ENCODE peak calls at places on chromosomes 11 and 22, in five cellular contexts. U is endothelial cell of umbilical vein, V is AG04450, Y is fibroblast of pulmonary artery, S is dorsolateral prefrontal cortex. I is an unnamed sample.

GRCh38 chr22:46767249-46767985 is 5.0 kb downstream of the TBC1D22A start:
- DNase-seq in U (no peak), V (no peak), Y (no peak), S (no peak), I (no peak)

GRCh38 chr11:76426660-76427059 is 18.2 kb upstream of the EMSY start:
- DNase-seq in U (no peak), V (no peak), Y (no peak), S (no peak), I (no peak)

GRCh38 chr11:120326845-120327281 is 1.8 kb downstream of the TLCD5 start:
- DNase-seq in U (no peak), V (no peak), Y (peak; percentile 24), S (no peak), I (no peak)

GRCh38 chr11:104206936-104207335 is 43.0 kb upstream of the PDGFD start:
- DNase-seq in U (no peak), V (no peak), Y (no peak), S (no peak), I (no peak)

GRCh38 chr22:42930810-42931420 is 73.8 kb upstream of the ARFGAP3 start:
- DNase-seq in U (no peak), V (no peak), Y (peak; percentile 31), S (no peak), I (no peak)

GRCh38 chr11:45659818-45660160 is 5.6 kb downstream of the CHST1 start:
- DNase-seq in U (no peak), V (no peak), Y (no peak), S (no peak), I (no peak)

GRCh38 chr11:62472063-62472884 is 53.4 kb downstream of the SCGB1A1 start:
- DNase-seq in U (no peak), V (no peak), Y (peak; percentile 35), S (no peak), I (no peak)

GRCh38 chr11:79236541-79236971 is 204.3 kb downstream of the TENM4 start:
- DNase-seq in U (no peak), V (peak; percentile 98), Y (peak; percentile 90), S (no peak), I (no peak)

GRCh38 chr22:45200862-45201511 is 37.3 kb downstream of the NUP50 start:
- DNase-seq in U (no peak), V (peak; percentile 92), Y (peak; percentile 46), S (peak; percentile 29), I (no peak)

GRCh38 chr11:64710418-64711137 is 12.4 kb downstream of the NRXN2 start:
- DNase-seq in U (no peak), V (no peak), Y (no peak), S (no peak), I (no peak)

GRCh38 chr11:78840190-78840589 is 265.5 kb upstream of the NARS2 start:
- DNase-seq in U (no peak), V (peak; percentile 78), Y (peak; percentile 29), S (no peak), I (no peak)

GRCh38 chr11:60168306-60168705 is 14.6 kb downstream of the MS4A6A start:
- DNase-seq in U (no peak), V (no peak), Y (no peak), S (no peak), I (no peak)

GRCh38 chr11:74504100-74504691 is 10.7 kb upstream of the LIPT2 start:
- DNase-seq in U (no peak), V (no peak), Y (no peak), S (no peak), I (no peak)

GRCh38 chr11:128365044-128365443 is 222.3 kb downstream of the ETS1 start:
- DNase-seq in U (peak; percentile 55), V (peak; percentile 52), Y (peak; percentile 85), S (no peak), I (no peak)

GRCh38 chr11:13668957-13669521 is 571 bp downstream of the FAR1 start:
- DNase-seq in U (peak; percentile 45), V (no peak), Y (peak; percentile 14), S (no peak), I (no peak)

GRCh38 chr11:11864803-11865202 is 23.0 kb downstream of the USP47 start:
- DNase-seq in U (no peak), V (no peak), Y (no peak), S (no peak), I (no peak)

GRCh38 chr11:95888852-95889251 is 35.1 kb downstream of the MTMR2 start:
- DNase-seq in U (no peak), V (no peak), Y (no peak), S (no peak), I (no peak)

DNA sequence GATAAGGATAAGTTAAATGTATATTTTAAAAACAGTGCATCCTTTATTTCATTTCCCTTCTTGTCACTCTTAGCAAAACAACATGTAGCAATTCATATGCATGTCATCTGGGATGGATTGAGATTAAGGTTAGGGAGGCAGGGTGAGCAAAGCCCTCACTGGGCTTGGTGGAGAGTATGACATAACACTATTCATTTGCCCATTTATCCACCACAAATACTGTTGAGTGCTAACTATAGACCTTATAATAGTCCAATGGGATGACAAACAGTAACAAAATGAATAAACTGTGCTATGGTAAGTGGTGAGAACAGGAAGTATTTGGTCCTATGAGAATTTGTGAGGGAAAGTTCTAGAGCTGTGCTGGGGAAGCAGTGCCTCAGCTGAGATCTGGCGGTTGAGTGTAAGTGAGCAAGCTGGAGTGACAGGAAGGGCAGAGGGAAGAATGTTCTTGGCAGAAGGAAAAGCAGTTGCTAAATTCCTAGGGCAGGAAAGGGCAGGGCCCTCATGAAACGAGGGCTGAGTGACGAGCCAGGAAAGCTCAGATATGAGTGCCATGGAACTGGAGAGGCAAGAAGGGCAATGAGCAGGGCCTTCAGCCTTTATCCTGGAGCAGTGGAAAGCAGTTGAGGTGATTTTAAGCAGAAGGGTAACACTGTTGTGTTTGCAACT is 6.7 kb downstream of the HSD17B12 start:
- DNase-seq in U (peak; percentile 87), V (no peak), Y (peak; percentile 86), S (no peak), I (no peak)
- H3K4me3 ChIP-seq in U (no peak overlapping the region), V (no peak overlapping the region), Y (no peak overlapping the region), S (no peak overlapping the region), I (no peak overlapping the region)

GRCh38 chr11:109435121-109435742 is 13.2 kb downstream of the C11orf87 start:
- DNase-seq in U (no peak), V (no peak), Y (no peak), S (no peak), I (no peak)

GRCh38 chr11:109439684-109440083 is 17.7 kb downstream of the C11orf87 start:
- DNase-seq in U (no peak), V (no peak), Y (no peak), S (no peak), I (no peak)
- H3K4me3 ChIP-seq in U (no peak overlapping the region), V (no peak overlapping the region), Y (no peak overlapping the region), S (no peak overlapping the region), I (no peak overlapping the region)

DNA sequence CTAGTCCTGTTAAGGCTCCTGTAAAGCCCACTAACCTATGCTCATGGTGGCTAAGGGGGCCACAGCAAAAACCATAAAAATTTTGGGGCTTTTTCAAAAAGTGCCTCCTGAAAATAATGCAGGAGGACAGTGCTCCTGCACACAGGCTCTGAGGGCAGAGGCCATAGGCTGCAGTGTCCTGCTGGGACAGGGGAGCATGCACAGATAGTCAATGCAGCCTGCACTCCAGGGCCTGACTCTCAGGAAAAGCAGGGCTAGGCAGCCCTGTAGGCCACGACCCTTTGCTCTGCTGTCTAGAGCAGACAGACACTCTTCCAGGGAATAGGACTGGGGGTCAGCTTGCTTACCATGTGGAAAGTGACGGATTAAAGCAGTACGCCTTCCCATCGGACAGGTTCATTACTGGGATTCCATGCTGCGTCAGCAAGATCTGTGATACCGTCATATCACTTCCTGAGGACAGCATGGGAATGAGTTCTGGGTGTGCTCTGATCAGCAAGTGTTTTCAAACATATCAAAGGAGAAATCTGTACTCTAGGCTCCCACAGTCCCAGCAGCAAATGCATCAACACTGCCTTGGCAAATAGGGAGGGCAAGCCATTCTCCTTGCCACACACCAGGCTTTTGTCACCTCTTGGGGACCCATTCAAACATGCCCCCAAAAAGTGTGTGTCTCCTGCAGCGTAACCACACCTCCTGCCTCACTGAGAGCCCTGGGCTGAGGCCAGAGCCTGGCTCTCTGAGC is 64.1 kb upstream of the CLTCL1 start:
- DNase-seq in U (no peak), V (no peak), Y (no peak), S (no peak), I (no peak)
- H3K4me3 ChIP-seq in U (no peak overlapping the region), V (no peak overlapping the region), Y (no peak overlapping the region), S (no peak overlapping the region), I (no peak overlapping the region)

GRCh38 chr11:36577373-36577772 is 9.6 kb downstream of the RAG1 start:
- DNase-seq in U (no peak), V (no peak), Y (no peak), S (no peak), I (no peak)

GRCh38 chr11:36581536-36581935 is 12.8 kb upstream of the IFTAP start:
- DNase-seq in U (no peak), V (no peak), Y (no peak), S (no peak), I (no peak)

GRCh38 chr11:36574486-36574885 is 6.7 kb downstream of the RAG1 start:
- DNase-seq in U (no peak), V (no peak), Y (no peak), S (no peak), I (no peak)

GRCh38 chr11:36578458-36578857 is 10.7 kb downstream of the RAG1 start:
- DNase-seq in U (no peak), V (no peak), Y (no peak), S (no peak), I (no peak)

DNA sequence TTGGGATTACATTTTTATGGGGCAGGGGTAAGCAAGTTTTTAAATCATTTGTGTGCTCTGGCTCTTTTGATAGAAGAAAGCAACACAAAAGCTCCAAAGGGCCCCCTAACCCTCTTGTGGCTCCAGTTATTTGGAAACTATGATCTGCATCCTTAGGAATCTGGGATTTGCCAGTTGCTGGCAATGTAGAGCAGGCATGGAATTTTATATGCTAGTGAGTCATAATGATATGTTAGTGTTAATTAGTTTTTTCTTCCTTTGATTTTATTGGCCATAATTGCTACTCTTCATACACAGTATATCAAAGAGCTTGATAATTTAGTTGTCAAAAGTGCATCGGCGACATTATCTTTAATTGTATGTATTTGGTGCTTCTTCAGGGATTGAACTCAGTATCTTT is 10.1 kb downstream of the RAG1 start:
- DNase-seq in U (no peak), V (no peak), Y (peak; percentile 17), S (no peak), I (no peak)
- H3K4me3 ChIP-seq in U (no peak overlapping the region), V (no peak overlapping the region), Y (no peak overlapping the region), S (no peak overlapping the region), I (no peak overlapping the region)

GRCh38 chr11:1299621-1300020 is 9.8 kb downstream of the TOLLIP start:
- DNase-seq in U (no peak), V (no peak), Y (no peak), S (peak; percentile 79), I (no peak)
- H3K4me3 ChIP-seq in U (no peak overlapping the region), V (no peak overlapping the region), Y (no peak overlapping the region), S (peak overlapping the region; percentile 16), I (no peak overlapping the region)

GRCh38 chr22:22368516-22368915 is 123.9 kb downstream of the VPREB1 start:
- DNase-seq in U (no peak), V (no peak), Y (no peak), S (no peak), I (no peak)

GRCh38 chr22:22371031-22371541 is 126.5 kb downstream of the VPREB1 start:
- DNase-seq in U (no peak), V (no peak), Y (no peak), S (no peak), I (no peak)

GRCh38 chr22:22372063-22372462 is 127.5 kb downstream of the VPREB1 start:
- DNase-seq in U (no peak), V (no peak), Y (no peak), S (no peak), I (no peak)

GRCh38 chr22:22366478-22366988 is 121.9 kb downstream of the VPREB1 start:
- DNase-seq in U (no peak), V (no peak), Y (no peak), S (no peak), I (no peak)

GRCh38 chr22:22369962-22370265 is 125.3 kb downstream of the VPREB1 start:
- DNase-seq in U (no peak), V (no peak), Y (no peak), S (no peak), I (no peak)
- H3K4me3 ChIP-seq in U (no peak overlapping the region), V (no peak overlapping the region), Y (no peak overlapping the region), S (no peak overlapping the region), I (no peak overlapping the region)